ENCODE peak calls at places on chromosomes 16 and 17, in nine cellular contexts. T, K, Q, J, X, O, P, Y and M are unnamed samples.

GRCh38 chr16:57677622-57678369 is 9.7 kb downstream of the ADGRG3 start:
- DNase-seq in T (no peak), K (no peak), Q (no peak), J (no peak), X (no peak), O (no peak), P (no peak), Y (no peak), M (no peak)

GRCh38 chr17:83196088-83196765 is 116.8 kb downstream of the METRNL start:
- DNase-seq in T (no peak), K (no peak), Q (peak; percentile 19), J (peak; percentile 30), X (no peak), O (no peak), P (peak; percentile 50), Y (no peak), M (no peak)

GRCh38 chr17:29149431-29150064 is 30.6 kb downstream of the MYO18A start:
- DNase-seq in T (no peak), K (no peak), Q (peak; percentile 45), J (peak; percentile 36), X (peak; percentile 71), O (no peak), P (no peak), Y (no peak), M (no peak)

GRCh38 chr17:2688351-2689342 is 22.9 kb downstream of the CLUH start:
- DNase-seq in T (no peak), K (peak; percentile 36), Q (peak; percentile 90), J (no peak), X (peak; percentile 62), O (no peak), P (no peak), Y (no peak), M (no peak)

GRCh38 chr17:19744492-19744891 is 3.6 kb downstream of the ALDH3A1 start:
- DNase-seq in T (no peak), K (no peak), Q (no peak), J (no peak), X (no peak), O (no peak), P (no peak), Y (no peak), M (no peak)

GRCh38 chr17:72244494-72244893 is 123.7 kb downstream of the SOX9 start:
- DNase-seq in T (no peak), K (no peak), Q (no peak), J (peak; percentile 34), X (no peak), O (no peak), P (no peak), Y (no peak), M (no peak)

GRCh38 chr17:27446569-27447301 is 9.5 kb upstream of the KSR1 start:
- DNase-seq in T (no peak), K (no peak), Q (no peak), J (peak; percentile 100), X (no peak), O (no peak), P (no peak), Y (peak; percentile 9), M (no peak)

GRCh38 chr17:15502315-15503112 is 35.1 kb upstream of the CDRT4 start:
- DNase-seq in T (peak; percentile 74), K (peak; percentile 84), Q (peak; percentile 81), J (peak; percentile 93), X (peak; percentile 95), O (peak; percentile 97), P (peak; percentile 90), Y (peak; percentile 84), M (peak; percentile 91)

GRCh38 chr17:57672205-57672632 is 72.9 kb downstream of the CCDC182 start:
- DNase-seq in T (no peak), K (no peak), Q (no peak), J (peak; percentile 51), X (no peak), O (no peak), P (no peak), Y (no peak), M (no peak)

GRCh38 chr16:62036101-62036806 is at the start of gene CDH8:
- DNase-seq in T (no peak), K (peak; percentile 80), Q (no peak), J (no peak), X (peak; percentile 63), O (peak; percentile 79), P (no peak), Y (no peak), M (no peak)
- H3K27me3 ChIP-seq in T (peaks cover 4% of the 10 kb centered on the region), K (peaks cover 61% of the 10 kb centered on the region), Q (no peaks in the 10 kb centered on the region), J (no peaks in the 10 kb centered on the region), X (no peaks in the 10 kb centered on the region), O (peaks cover 75% of the 10 kb centered on the region), P (no peaks in the 10 kb centered on the region), Y (no peaks in the 10 kb centered on the region), M (peaks cover 44% of the 10 kb centered on the region)

DNA sequence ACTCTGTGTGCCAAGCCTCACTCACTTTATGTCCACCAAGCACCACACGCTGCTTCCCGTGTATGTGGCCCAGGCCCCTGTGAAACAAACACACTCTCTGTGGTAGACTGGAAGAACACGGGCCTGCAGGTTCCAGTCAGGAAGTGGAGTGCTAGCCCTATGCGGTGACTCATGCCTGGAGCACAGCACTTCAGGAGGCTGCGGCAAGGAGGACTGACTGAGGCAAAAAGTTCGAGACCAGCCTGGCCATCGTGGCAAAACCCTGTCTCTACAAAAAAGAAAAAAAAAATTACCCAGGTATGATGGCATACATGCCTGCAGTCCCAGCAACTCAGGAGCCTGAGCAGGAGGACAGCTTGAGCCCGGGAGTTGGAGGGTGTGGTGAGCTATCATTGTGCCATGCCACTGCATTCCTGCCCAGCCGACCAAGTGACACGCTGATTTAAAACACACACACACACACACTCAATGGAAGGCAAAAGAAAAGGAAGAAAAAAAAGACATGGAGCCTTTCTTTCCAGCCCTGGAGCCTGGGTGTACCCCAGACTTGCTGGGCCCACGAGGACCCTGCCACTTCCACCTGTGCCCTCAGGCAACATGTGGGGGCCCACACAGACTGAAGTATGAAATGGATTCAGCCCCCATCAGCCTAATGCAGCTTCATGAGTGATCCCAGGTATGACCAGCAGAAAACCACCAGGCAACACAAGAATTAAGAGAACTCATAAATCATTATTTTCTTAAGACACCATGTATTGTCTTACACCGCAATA is 126.6 kb downstream of the ANKRD11 start:
- DNase-seq in T (peak; percentile 68), K (no peak), Q (peak; percentile 84), J (peak; percentile 86), X (no peak), O (no peak), P (no peak), Y (peak; percentile 54), M (no peak)
- H3K4me1 ChIP-seq in T (peaks cover 5% of the 10 kb centered on the region), K (peaks cover 38% of the 10 kb centered on the region), Q (peaks cover 64% of the 10 kb centered on the region), J (peaks cover 39% of the 10 kb centered on the region), X (peaks cover 35% of the 10 kb centered on the region), O (peaks cover 68% of the 10 kb centered on the region), P (peaks cover 51% of the 10 kb centered on the region), Y (peaks cover 23% of the 10 kb centered on the region), M (no peaks in the 10 kb centered on the region)

DNA sequence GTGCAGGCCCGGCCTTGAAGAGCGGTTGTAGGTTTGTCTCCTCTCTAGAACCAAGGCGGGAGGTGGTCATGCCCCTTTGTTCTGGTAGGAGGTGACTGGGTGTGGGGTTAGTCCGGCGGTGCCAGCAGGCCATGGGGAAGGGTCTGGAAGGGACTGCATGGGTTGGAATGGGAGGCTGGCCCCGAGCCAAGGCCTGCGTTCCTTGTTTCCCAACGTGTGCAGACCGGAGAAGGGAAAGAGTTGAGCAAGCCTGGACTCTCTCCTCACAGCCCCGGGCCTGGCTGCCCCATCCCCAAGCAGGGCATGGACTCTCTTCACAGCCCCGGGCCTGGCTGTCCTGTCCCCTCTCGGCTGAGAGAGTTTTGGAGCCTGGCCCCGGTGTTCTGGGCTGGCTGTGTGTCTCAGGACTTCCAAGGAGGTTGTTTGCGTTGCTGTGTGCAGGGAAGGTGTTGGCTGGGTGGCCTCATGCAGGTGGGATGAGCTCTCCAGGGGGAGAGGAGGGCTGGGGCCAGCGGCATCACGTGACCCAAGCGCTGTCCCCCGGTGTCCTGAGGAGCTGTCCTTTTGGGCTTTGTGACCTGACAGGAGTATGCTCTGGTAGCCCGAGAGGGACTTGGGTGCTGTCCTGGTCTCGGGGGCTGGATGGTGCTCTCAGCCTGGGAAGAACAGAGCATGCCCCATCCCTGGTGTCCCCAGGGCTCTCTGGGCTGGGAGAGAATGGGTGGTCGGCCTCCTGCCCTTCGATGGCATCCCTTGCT is 2.6 kb downstream of the CACNA1H start:
- DNase-seq in T (no peak), K (no peak), Q (no peak), J (no peak), X (no peak), O (no peak), P (no peak), Y (no peak), M (no peak)
- H3K4me3 ChIP-seq in T (no peak overlapping the region), K (no peak overlapping the region), Q (peak overlapping the region; percentile 36), J (no peak overlapping the region), X (no peak overlapping the region), O (no peak overlapping the region), P (no peak overlapping the region), Y (no peak overlapping the region), M (no peak overlapping the region)

DNA sequence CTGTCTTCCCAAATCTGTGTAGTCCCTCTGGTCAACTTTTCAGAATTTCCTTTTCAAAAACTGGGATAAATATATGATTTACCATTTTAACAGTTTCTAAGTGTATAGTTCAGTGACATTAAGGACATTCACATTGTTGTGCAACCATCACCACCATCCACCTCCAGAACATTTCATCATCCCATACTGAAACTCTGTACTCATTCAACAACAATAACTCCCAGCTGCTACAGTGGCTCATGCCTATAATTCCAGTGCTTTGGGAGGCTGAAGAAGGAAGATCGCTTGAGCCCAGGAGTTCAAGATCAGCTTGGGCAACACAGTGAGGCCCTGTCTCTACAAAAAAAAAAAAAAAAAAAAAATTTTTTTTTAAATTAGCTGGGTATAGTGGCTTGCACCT is 131.0 kb downstream of the AATF start:
- DNase-seq in T (no peak), K (no peak), Q (no peak), J (peak; percentile 45), X (no peak), O (no peak), P (no peak), Y (no peak), M (no peak)
- H3K27me3 ChIP-seq in T (no peaks in the 10 kb centered on the region), K (no peaks in the 10 kb centered on the region), Q (no peaks in the 10 kb centered on the region), J (no peaks in the 10 kb centered on the region), X (no peaks in the 10 kb centered on the region), O (no peaks in the 10 kb centered on the region), P (no peaks in the 10 kb centered on the region), Y (no peaks in the 10 kb centered on the region), M (no peaks in the 10 kb centered on the region)